ENCODE peak calls at places on chromosome 10, in seven cellular contexts. B, K, F, W, C, H and O are unnamed samples.

GRCh38 chr10:36385693-36386092 is 739.7 kb upstream of the ANKRD30A start:
- DNase-seq in H (no peak), F (no peak), B (no peak), W (no peak), K (no peak), C (no peak), O (no peak)

GRCh38 chr10:91162050-91162494 is 58.4 kb upstream of the PCGF5 start:
- DNase-seq in H (peak), K (peak), F (no peak), B (no peak), W (no peak), C (no peak), O (peak)

GRCh38 chr10:87651801-87652200 is 7.9 kb upstream of the PAPSS2 start:
- DNase-seq in F (no peak), C (no peak), W (no peak), K (no peak), B (peak), H (no peak), O (no peak)

GRCh38 chr10:73774637-73775036 is 7.2 kb upstream of the CHCHD1 start:
- DNase-seq in B (no peak), H (no peak), W (no peak), K (peak), C (no peak), F (peak), O (no peak)

GRCh38 chr10:124650820-124651401 is 93.3 kb downstream of the FAM53B start:
- DNase-seq in H (peak), W (no peak), K (no peak), F (no peak), B (no peak), C (no peak), O (peak)

GRCh38 chr10:88879754-88880286 is at the start of gene STAMBPL1:
- DNase-seq in F (no peak), C (peak), W (no peak), K (no peak), H (peak), B (no peak), O (peak)

GRCh38 chr10:78260141-78260540 is 226.5 kb downstream of the RPS24 start:
- DNase-seq in K (peak), W (no peak), C (no peak), B (no peak), F (no peak), H (no peak), O (no peak)

GRCh38 chr10:30098624-30099023 is 39.2 kb upstream of the JCAD start:
- DNase-seq in B (no peak), W (no peak), F (peak), K (peak), C (no peak), H (no peak), O (no peak)

GRCh38 chr10:12777840-12778585 is 223.5 kb downstream of the CCDC3 start:
- DNase-seq in W (no peak), K (no peak), F (no peak), B (no peak), H (no peak), C (no peak), O (peak)

GRCh38 chr10:88095291-88095721 is 231.9 kb downstream of the PTEN start:
- DNase-seq in H (no peak), W (no peak), B (no peak), C (no peak), F (peak), K (peak), O (no peak)

GRCh38 chr10:126212653-126213052 is 175.6 kb downstream of the ADAM12 start:
- DNase-seq in H (no peak), K (peak), W (no peak), C (no peak), B (no peak), F (no peak), O (no peak)

GRCh38 chr10:111084346-111085255 is 7.8 kb downstream of the ADRA2A start:
- DNase-seq in W (no peak), K (no peak), H (no peak), C (no peak), F (no peak), B (no peak), O (no peak)

GRCh38 chr10:121734517-121735137 is 136.4 kb upstream of the FGFR2 start:
- DNase-seq in W (no peak), F (peak), K (no peak), C (no peak), H (peak), B (peak), O (peak)

GRCh38 chr10:26214004-26214403 is 2.6 kb upstream of the GAD2 start:
- DNase-seq in K (no peak), C (no peak), W (no peak), F (no peak), B (peak), H (no peak), O (no peak)

GRCh38 chr10:103041391-103041790 is 123.3 kb downstream of the CNNM2 start:
- DNase-seq in C (no peak), F (no peak), B (no peak), W (no peak), H (no peak), K (no peak), O (no peak)

GRCh38 chr10:118511720-118512119 is 83.7 kb downstream of the PRLHR start:
- DNase-seq in H (no peak), K (no peak), C (no peak), W (no peak), B (no peak), F (peak), O (no peak)

GRCh38 chr10:129932182-129932581 is 31.9 kb downstream of the EBF3 start:
- DNase-seq in C (no peak), B (no peak), W (no peak), K (no peak), H (no peak), F (no peak), O (no peak)

GRCh38 chr10:120460776-120461175 is 3.7 kb downstream of the PLPP4 start:
- DNase-seq in B (no peak), F (peak), W (no peak), K (peak), C (no peak), H (no peak), O (no peak)

GRCh38 chr10:122388287-122388997 is 13.9 kb downstream of the PLEKHA1 start:
- DNase-seq in B (no peak), W (no peak), F (no peak), H (no peak), C (no peak), K (no peak), O (peak)

GRCh38 chr10:18501198-18501597 is 150.2 kb downstream of the NSUN6 start:
- DNase-seq in B (no peak), K (peak), C (no peak), W (no peak), H (peak), F (peak), O (no peak)

GRCh38 chr10:60480865-60481563 is 91.3 kb upstream of the ANK3 start:
- DNase-seq in H (no peak), W (peak), B (no peak), K (peak), F (peak), C (no peak), O (no peak)

GRCh38 chr10:63481815-63482421 is 16.1 kb upstream of the JMJD1C start:
- DNase-seq in C (no peak), F (no peak), K (peak), H (no peak), B (no peak), W (no peak), O (no peak)

GRCh38 chr10:99809931-99810615 is 27.6 kb downstream of the ABCC2 start:
- DNase-seq in W (peak), B (no peak), C (no peak), K (peak), F (no peak), H (no peak), O (no peak)

GRCh38 chr10:76082956-76083355 is 651.5 kb downstream of the LRMDA start:
- DNase-seq in H (no peak), B (peak), W (no peak), F (peak), C (no peak), K (peak), O (no peak)

GRCh38 chr10:55989188-55989587 is 371.9 kb downstream of the ZWINT start:
- DNase-seq in B (no peak), H (no peak), C (no peak), F (no peak), W (no peak), K (no peak), O (no peak)
- TF ChIP-seq CTCF in B (no peak), H (no peak), C (no peak), F (peak), W (no peak), K (no peak), O (no peak)

GRCh38 chr10:69092959-69093850 is 5.3 kb downstream of the SRGN start:
- DNase-seq in C (peak), H (peak), F (peak), B (peak), W (peak), K (peak), O (peak)
- TF ChIP-seq CTCF in C (peak), H (peak), F (peak), B (peak), W (peak), K (peak), O (peak)

GRCh38 chr10:106175760-106176377 is 988.6 kb downstream of the SORCS1 start:
- DNase-seq in F (peak), B (no peak), H (peak), K (no peak), C (no peak), W (no peak), O (no peak)
- TF ChIP-seq CTCF in F (peak), B (peak), H (peak), K (peak), C (no peak), W (no peak), O (peak)

GRCh38 chr10:46298346-46299266 is 11.8 kb downstream of the ANTXRL start:
- DNase-seq in K (no peak), B (no peak), H (no peak), C (no peak), W (no peak), F (no peak), O (no peak)

GRCh38 chr10:46296629-46297275 is 10.0 kb downstream of the ANTXRL start:
- DNase-seq in F (no peak), W (no peak), B (no peak), K (no peak), C (no peak), H (no peak), O (no peak)

GRCh38 chr10:46299267-46299530 is 12.4 kb downstream of the ANTXRL start:
- DNase-seq in B (no peak), F (no peak), W (no peak), K (no peak), C (no peak), H (no peak), O (no peak)

GRCh38 chr10:46299531-46300366 is 13.0 kb downstream of the ANTXRL start:
- DNase-seq in F (no peak), K (no peak), H (no peak), C (no peak), B (no peak), W (no peak), O (no peak)

DNA sequence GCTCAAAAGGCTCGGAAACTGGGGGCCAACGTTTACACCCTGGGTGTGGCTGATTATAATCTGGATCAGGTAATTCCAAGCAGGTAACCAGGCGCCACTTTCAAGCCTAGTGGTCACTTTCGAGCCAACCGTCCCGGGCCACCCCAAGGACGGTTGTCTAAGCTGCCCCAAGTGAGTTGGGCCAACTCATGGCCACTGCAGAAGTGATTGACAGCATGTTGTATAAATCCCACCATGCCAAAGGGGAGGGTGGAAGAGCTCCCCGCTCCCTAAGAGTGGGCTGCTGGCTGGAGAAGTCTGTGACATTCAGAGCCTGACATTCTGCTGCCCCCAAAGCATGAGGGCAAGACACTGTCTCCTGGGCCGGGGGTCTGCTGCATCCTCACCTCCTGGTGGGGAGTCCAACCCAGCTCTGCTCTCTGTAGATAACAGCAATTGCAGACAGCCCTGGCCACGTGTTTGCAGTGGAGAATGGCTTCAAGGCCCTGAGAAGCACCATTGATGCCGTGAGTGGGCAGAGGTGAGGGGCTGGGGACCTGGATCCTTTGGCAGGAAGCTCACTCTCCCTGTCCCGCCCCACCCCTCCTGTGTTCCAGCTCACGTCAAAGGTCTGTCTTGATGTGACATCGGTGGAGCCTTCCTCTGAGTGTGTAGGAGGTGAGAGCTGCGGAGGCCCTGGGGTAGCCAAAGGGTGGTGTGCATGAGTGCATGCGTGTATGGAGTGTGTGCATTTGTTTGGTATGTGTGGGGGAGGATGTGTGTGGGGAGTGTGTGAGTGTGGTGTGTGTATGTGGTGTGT is 10.8 kb downstream of the ANTXRL start:
- DNase-seq in H (no peak), B (no peak), W (no peak), F (no peak), K (no peak), C (no peak), O (peak)
- TF ChIP-seq CTCF in H (no peak), B (no peak), W (no peak), F (no peak), K (no peak), C (no peak), O (no peak)

GRCh38 chr10:115964827-115965226 is 308.2 kb downstream of the GFRA1 start:
- DNase-seq in H (no peak), K (no peak), W (no peak), B (no peak), F (no peak), C (no peak), O (no peak)

GRCh38 chr10:115969591-115969990 is 303.4 kb downstream of the GFRA1 start:
- DNase-seq in C (no peak), W (no peak), K (no peak), H (no peak), F (no peak), B (no peak), O (no peak)

GRCh38 chr10:115958043-115958442 is 315.0 kb downstream of the GFRA1 start:
- DNase-seq in W (no peak), C (no peak), K (no peak), F (no peak), B (no peak), H (no peak), O (no peak)

GRCh38 chr10:115968236-115968635 is 304.8 kb downstream of the GFRA1 start:
- DNase-seq in B (no peak), H (no peak), F (no peak), W (no peak), K (no peak), C (no peak), O (no peak)

DNA sequence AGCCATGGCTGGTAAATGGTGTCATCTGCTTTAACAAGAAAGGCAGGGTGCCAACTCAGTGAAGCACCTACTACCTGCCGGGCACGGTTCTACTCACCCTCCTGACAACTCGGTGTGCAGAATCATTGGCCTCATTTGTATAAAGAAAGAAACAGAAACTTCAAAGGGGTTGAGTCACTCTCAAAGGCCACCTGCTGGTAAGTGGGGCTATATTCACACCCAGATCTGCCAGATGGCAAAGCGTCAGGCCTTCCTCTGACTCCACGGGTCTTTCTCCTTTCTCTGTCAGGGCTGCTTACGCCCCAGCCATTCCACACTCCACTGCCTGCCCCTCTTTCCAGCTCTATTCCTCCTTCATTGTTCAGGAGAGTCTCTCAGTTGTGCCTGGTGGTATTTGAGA is 309.2 kb downstream of the GFRA1 start:
- DNase-seq in C (no peak), H (no peak), W (no peak), K (peak), B (no peak), F (no peak), O (peak)
- TF ChIP-seq CTCF in C (no peak), H (no peak), W (no peak), K (peak), B (no peak), F (no peak), O (no peak)

GRCh38 chr10:72276013-72276387 is 2.3 kb downstream of the DDIT4 start:
- DNase-seq in B (no peak), K (no peak), H (no peak), C (peak), F (peak), W (peak), O (peak)

GRCh38 chr10:72277996-72278667 is 4.4 kb downstream of the DDIT4 start:
- DNase-seq in C (peak), K (peak), F (peak), W (no peak), B (no peak), H (no peak), O (no peak)

GRCh38 chr10:72276421-72277339 is 3.0 kb downstream of the DDIT4 start:
- DNase-seq in K (peak), F (peak), C (peak), B (no peak), W (peak), H (no peak), O (peak)

GRCh38 chr10:72277340-72277995 is 3.7 kb downstream of the DDIT4 start:
- DNase-seq in B (no peak), W (peak), K (peak), F (no peak), C (no peak), H (no peak), O (no peak)

GRCh38 chr10:72278668-72279393 is 5.1 kb downstream of the DDIT4 start:
- DNase-seq in C (no peak), H (no peak), F (no peak), K (no peak), W (no peak), B (no peak), O (no peak)
- TF ChIP-seq CTCF in C (peak), H (no peak), F (no peak), K (no peak), W (peak), B (no peak), O (peak)

DNA sequence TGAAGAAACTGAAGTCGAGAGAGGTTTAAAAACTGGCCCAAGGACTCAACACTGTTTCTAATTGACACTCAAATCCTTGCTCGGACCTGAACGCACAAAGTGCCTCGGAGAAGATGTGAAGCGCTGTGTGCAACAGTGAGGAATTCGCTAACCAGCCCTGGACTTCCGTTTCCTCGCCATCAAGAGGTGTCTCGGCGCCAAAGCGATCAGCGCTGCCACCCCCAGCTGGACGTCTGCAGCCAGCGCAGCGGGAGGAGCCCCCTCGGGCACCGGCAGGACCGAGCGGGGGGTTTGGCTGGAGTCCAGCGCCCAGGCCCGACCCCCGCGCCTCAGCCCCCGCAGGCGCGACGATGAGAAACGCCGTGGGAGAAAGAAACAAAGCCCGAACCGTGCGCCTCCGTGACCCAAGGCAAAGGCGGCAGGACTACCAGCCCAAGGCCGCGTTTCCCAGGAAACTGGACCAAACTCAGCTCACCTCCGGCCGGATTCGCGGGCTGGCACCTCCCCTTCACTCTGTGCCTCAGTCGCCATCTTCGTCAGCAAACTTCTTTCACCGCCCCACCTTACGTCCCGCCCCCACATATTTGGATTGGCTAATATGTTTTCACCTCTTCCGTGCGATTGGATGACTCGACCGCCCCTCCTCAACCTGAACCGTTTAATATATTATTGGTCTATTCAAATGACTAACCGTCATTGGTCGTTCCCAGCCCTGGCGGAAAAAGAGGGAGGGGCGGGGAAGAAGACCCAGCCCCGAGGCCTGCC is at the start of gene ARHGAP19:
- DNase-seq in K (peak), W (peak), C (peak), F (peak), H (peak), B (peak), O (peak)
- TF ChIP-seq CTCF in K (peak), W (no peak), C (no peak), F (peak), H (no peak), B (no peak), O (no peak)

GRCh38 chr10:57716884-57717283 is 550.8 kb downstream of the IPMK start:
- DNase-seq in H (no peak), W (no peak), F (peak), K (peak), B (no peak), C (no peak), O (no peak)
- TF ChIP-seq CTCF in H (no peak), W (no peak), F (peak), K (peak), B (no peak), C (no peak), O (no peak)

DNA sequence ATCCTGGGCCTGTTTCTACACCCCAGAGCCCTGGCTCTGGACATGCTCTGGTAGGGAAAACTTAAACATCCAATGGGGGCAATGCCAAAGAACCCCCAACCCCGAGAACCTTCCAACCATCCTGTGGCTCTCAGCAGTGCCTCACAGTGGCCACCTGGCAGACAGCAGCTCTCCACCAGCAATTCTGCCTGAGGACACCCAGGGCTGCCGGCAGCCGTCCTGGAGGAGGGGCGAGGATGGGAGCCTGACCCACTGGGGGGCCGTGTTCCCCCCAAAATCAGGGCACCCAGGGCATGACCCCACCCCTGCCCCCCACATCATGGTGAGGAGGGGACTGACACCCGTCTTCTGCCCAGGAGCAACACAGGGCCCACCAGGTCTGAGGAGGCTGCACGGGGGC is 32.7 kb downstream of the DPYSL4 start:
- DNase-seq in F (no peak), B (no peak), K (no peak), W (no peak), H (no peak), C (no peak), O (no peak)
- TF ChIP-seq CTCF in F (peak), B (no peak), K (peak), W (no peak), H (no peak), C (no peak), O (no peak)